ENCODE peak calls at places on chromosomes 2 and 18, in four cellular contexts. One of them, this sample, is unnamed.

GRCh38 chr2:29811378-29811777 is 110.0 kb downstream of the ALK start:
- DNase-seq in mesenchymal stem cell: no peak
- DNase-seq in neuronal stem cell: no peak
- DNase-seq in IMR-90: peak
- DNase-seq in this sample: no peak

GRCh38 chr2:11687736-11688135 is 17.7 kb upstream of the NTSR2 start:
- DNase-seq in mesenchymal stem cell: no peak
- DNase-seq in neuronal stem cell: no peak
- DNase-seq in IMR-90: no peak
- DNase-seq in this sample: no peak

GRCh38 chr2:84768840-84769239 is 112.0 kb downstream of the TRABD2A start:
- DNase-seq in mesenchymal stem cell: no peak
- DNase-seq in neuronal stem cell: no peak
- DNase-seq in IMR-90: no peak
- DNase-seq in this sample: no peak

GRCh38 chr18:68843467-68844089 is 45.7 kb downstream of the CCDC102B start:
- DNase-seq in mesenchymal stem cell: no peak
- DNase-seq in neuronal stem cell: no peak
- DNase-seq in IMR-90: peak
- DNase-seq in this sample: no peak

GRCh38 chr2:5077479-5078089 is 614.6 kb upstream of the SOX11 start:
- DNase-seq in mesenchymal stem cell: no peak
- DNase-seq in neuronal stem cell: no peak
- DNase-seq in IMR-90: no peak
- DNase-seq in this sample: no peak

GRCh38 chr18:79248495-79249078 is 147.1 kb upstream of the NFATC1 start:
- DNase-seq in mesenchymal stem cell: peak
- DNase-seq in neuronal stem cell: no peak
- DNase-seq in IMR-90: peak
- DNase-seq in this sample: no peak

GRCh38 chr2:165391791-165392190 is 77.7 kb upstream of the CSRNP3 start:
- DNase-seq in mesenchymal stem cell: no peak
- DNase-seq in neuronal stem cell: no peak
- DNase-seq in IMR-90: no peak
- DNase-seq in this sample: no peak

GRCh38 chr2:211045025-211045424 is 488.6 kb downstream of the CPS1 start:
- DNase-seq in mesenchymal stem cell: no peak
- DNase-seq in neuronal stem cell: no peak
- DNase-seq in IMR-90: no peak
- DNase-seq in this sample: no peak

GRCh38 chr2:163348843-163349395 is 386.9 kb downstream of the FIGN start:
- DNase-seq in mesenchymal stem cell: peak
- DNase-seq in neuronal stem cell: peak
- DNase-seq in IMR-90: peak
- DNase-seq in this sample: no peak

GRCh38 chr2:105744909-105745853 is at the start of gene NCK2:
- DNase-seq in mesenchymal stem cell: peak
- DNase-seq in neuronal stem cell: peak
- DNase-seq in IMR-90: peak
- DNase-seq in this sample: no peak

GRCh38 chr2:174761837-174762236 is 2.4 kb downstream of the CHRNA1 start:
- DNase-seq in mesenchymal stem cell: peak
- DNase-seq in neuronal stem cell: no peak
- DNase-seq in IMR-90: peak
- DNase-seq in this sample: no peak

GRCh38 chr2:30235859-30236535 is 4.7 kb downstream of the LBH start:
- DNase-seq in mesenchymal stem cell: no peak
- DNase-seq in neuronal stem cell: no peak
- DNase-seq in IMR-90: no peak
- DNase-seq in this sample: peak

GRCh38 chr2:134327367-134327766 is 73.5 kb downstream of the MGAT5 start:
- DNase-seq in mesenchymal stem cell: peak
- DNase-seq in neuronal stem cell: no peak
- DNase-seq in IMR-90: peak
- DNase-seq in this sample: no peak

GRCh38 chr2:129181433-129181832 is 798.0 kb upstream of the RAB6C start:
- DNase-seq in mesenchymal stem cell: no peak
- DNase-seq in neuronal stem cell: no peak
- DNase-seq in IMR-90: no peak
- DNase-seq in this sample: no peak

GRCh38 chr18:45522371-45522770 is 92.9 kb upstream of the SLC14A2 start:
- DNase-seq in mesenchymal stem cell: peak
- DNase-seq in neuronal stem cell: no peak
- DNase-seq in IMR-90: peak
- DNase-seq in this sample: no peak

GRCh38 chr2:196987654-196988364 is 61.3 kb upstream of the PGAP1 start:
- DNase-seq in mesenchymal stem cell: peak
- DNase-seq in neuronal stem cell: no peak
- DNase-seq in IMR-90: peak
- DNase-seq in this sample: no peak

GRCh38 chr2:74502720-74503505 is 3.5 kb upstream of the LBX2 start:
- DNase-seq in mesenchymal stem cell: peak
- DNase-seq in neuronal stem cell: no peak
- DNase-seq in IMR-90: peak
- DNase-seq in this sample: peak

GRCh38 chr2:164757934-164758695 is 83.5 kb downstream of the COBLL1 start:
- DNase-seq in mesenchymal stem cell: peak
- DNase-seq in neuronal stem cell: no peak
- DNase-seq in IMR-90: peak
- DNase-seq in this sample: no peak

GRCh38 chr2:108182489-108182888 is 57.3 kb upstream of the SULT1C3 start:
- DNase-seq in mesenchymal stem cell: peak
- DNase-seq in neuronal stem cell: no peak
- DNase-seq in IMR-90: no peak
- DNase-seq in this sample: peak

GRCh38 chr2:65869286-65869685 is 436.9 kb upstream of the SPRED2 start:
- DNase-seq in mesenchymal stem cell: no peak
- DNase-seq in neuronal stem cell: no peak
- DNase-seq in IMR-90: no peak
- DNase-seq in this sample: no peak

GRCh38 chr2:86225581-86225980 is 26.3 kb downstream of the MRPL35 start:
- DNase-seq in mesenchymal stem cell: no peak
- DNase-seq in neuronal stem cell: no peak
- DNase-seq in IMR-90: no peak
- DNase-seq in this sample: no peak

GRCh38 chr2:113692698-113693428 is 63.6 kb downstream of the SLC35F5 start:
- DNase-seq in mesenchymal stem cell: no peak
- DNase-seq in neuronal stem cell: no peak
- DNase-seq in IMR-90: no peak
- DNase-seq in this sample: no peak

GRCh38 chr2:234203135-234203984 is 152.9 kb downstream of the SPP2 start:
- DNase-seq in mesenchymal stem cell: peak
- DNase-seq in neuronal stem cell: no peak
- DNase-seq in IMR-90: peak
- DNase-seq in this sample: no peak

GRCh38 chr2:101500860-101501259 is 25.9 kb upstream of the RFX8 start:
- DNase-seq in mesenchymal stem cell: no peak
- DNase-seq in neuronal stem cell: no peak
- DNase-seq in IMR-90: peak
- DNase-seq in this sample: no peak

GRCh38 chr18:73666772-73667171 is 480.9 kb downstream of the FBXO15 start:
- DNase-seq in mesenchymal stem cell: no peak
- DNase-seq in neuronal stem cell: no peak
- DNase-seq in IMR-90: no peak
- DNase-seq in this sample: no peak

GRCh38 chr2:184598313-184599053 is at the start of gene ZNF804A:
- DNase-seq in mesenchymal stem cell: peak
- DNase-seq in neuronal stem cell: peak
- DNase-seq in IMR-90: peak
- DNase-seq in this sample: peak

GRCh38 chr2:105873721-105874120 is 129.0 kb downstream of the NCK2 start:
- DNase-seq in mesenchymal stem cell: peak
- DNase-seq in neuronal stem cell: peak
- DNase-seq in IMR-90: peak
- DNase-seq in this sample: no peak

GRCh38 chr2:65199194-65199593 is 28.4 kb upstream of the ACTR2 start:
- DNase-seq in mesenchymal stem cell: no peak
- DNase-seq in neuronal stem cell: no peak
- DNase-seq in IMR-90: no peak
- DNase-seq in this sample: no peak

GRCh38 chr2:32291746-32292145 is 14.0 kb downstream of the YIPF4 start:
- DNase-seq in mesenchymal stem cell: no peak
- DNase-seq in neuronal stem cell: no peak
- DNase-seq in IMR-90: no peak
- DNase-seq in this sample: no peak

GRCh38 chr2:223047260-223047761 is 4.7 kb upstream of the KCNE4 start:
- DNase-seq in mesenchymal stem cell: peak
- DNase-seq in neuronal stem cell: no peak
- DNase-seq in IMR-90: peak
- DNase-seq in this sample: no peak

GRCh38 chr2:205686231-205687017 is 4.1 kb downstream of the NRP2 start:
- DNase-seq in mesenchymal stem cell: peak
- DNase-seq in neuronal stem cell: no peak
- DNase-seq in IMR-90: peak
- DNase-seq in this sample: peak
- H3K14ac ChIP-seq in mesenchymal stem cell: no peak
- H3K14ac ChIP-seq in neuronal stem cell: no peak
- H3K14ac ChIP-seq in IMR-90: peak
- H3K14ac ChIP-seq in this sample: peak

DNA sequence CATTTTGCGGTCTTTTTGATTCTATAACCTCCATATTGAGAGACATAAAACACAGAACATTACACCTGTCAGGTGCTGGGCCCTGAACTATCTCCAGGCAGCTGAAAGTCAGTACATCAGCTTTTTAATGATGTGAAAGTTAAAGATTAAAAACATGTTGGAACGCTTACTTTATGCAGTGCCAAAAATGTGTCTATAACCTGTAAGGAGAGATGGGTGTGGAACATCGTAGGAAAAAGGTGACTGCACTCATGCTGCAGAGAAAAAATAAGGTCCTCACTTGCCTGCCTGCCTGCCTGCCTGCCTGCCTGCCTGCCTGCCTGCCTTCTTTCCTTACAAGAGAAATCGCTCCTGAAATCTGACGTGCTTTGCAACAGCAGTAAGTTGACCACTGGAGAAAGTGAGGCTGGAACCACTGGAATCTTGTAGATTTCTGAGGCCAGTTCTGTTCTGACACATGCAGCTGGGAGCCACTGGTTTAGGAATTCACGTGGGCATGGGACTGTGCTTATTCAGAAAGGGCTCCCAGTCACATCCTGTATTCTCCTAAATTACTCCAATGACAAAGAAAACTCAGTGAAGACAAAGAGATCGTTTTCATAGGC is 34.1 kb downstream of the BCL11A start:
- DNase-seq in mesenchymal stem cell: peak
- DNase-seq in neuronal stem cell: no peak
- DNase-seq in IMR-90: peak
- DNase-seq in this sample: no peak
- H2BK5ac ChIP-seq in mesenchymal stem cell: no peak
- H2BK5ac ChIP-seq in neuronal stem cell: no peak
- H2BK5ac ChIP-seq in IMR-90: no peak
- H2BK5ac ChIP-seq in this sample: no peak

DNA sequence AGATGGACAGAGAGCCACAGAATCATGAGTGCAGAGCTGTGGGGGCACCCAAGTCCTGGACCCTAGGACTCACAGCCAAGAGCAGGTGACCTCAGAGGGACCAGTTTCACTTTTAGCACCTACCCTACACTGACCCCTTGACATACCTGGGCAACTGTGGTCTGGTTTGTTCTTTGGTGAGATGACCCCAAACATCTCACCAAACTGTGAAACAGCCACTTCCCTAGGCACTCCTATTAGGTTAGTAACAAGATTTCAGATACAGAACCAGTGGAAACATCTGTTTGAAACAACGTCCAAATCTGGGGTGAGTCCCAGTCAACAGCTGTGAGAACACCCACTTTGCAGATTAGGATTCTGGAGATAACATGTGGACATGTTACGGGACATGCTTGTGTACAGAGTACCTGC is 1.9 kb upstream of the ZFP36L2 start:
- DNase-seq in mesenchymal stem cell: peak
- DNase-seq in neuronal stem cell: no peak
- DNase-seq in IMR-90: no peak
- DNase-seq in this sample: no peak
- H3K14ac ChIP-seq in mesenchymal stem cell: no peak
- H3K14ac ChIP-seq in neuronal stem cell: no peak
- H3K14ac ChIP-seq in IMR-90: peak
- H3K14ac ChIP-seq in this sample: no peak

GRCh38 chr18:58581265-58581664 is 47.6 kb downstream of the ALPK2 start:
- DNase-seq in mesenchymal stem cell: peak
- DNase-seq in neuronal stem cell: no peak
- DNase-seq in IMR-90: peak
- DNase-seq in this sample: peak
- H2BK5ac ChIP-seq in mesenchymal stem cell: no peak
- H2BK5ac ChIP-seq in neuronal stem cell: no peak
- H2BK5ac ChIP-seq in IMR-90: peak
- H2BK5ac ChIP-seq in this sample: no peak

DNA sequence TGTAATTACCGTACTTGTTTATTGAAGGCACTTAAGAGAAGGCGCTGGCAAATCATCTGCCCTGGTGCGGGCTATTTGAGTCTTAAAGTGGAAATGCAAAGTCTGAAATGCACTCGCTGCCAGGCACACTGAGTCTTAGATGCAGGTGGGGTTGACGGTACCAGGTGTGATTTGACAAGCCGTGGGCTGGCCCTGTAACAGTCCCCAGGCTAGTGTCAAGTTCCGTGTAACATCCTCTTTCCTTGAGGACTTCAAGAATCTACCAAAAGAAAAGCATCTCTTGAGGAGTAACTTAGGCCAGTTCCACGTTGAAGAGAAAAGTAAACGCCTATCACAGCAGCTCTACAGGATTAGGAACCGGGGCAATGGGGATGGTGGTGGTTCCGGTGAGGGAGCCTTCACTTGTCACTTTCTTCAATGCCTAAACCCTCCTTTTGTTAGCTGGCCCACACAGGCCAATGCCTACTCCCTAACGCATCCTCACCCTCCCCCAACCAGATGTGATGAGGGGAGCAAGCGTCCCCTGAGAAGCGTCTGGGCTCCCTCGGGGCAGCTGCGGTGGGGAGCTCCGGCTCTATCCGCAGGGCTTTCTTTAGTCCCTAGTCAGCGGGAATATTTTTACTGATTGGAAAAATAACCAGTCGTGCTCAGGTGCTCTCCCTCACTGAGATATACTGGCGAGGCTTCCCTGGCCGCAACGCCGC is 1.5 kb upstream of the UGP2 start:
- DNase-seq in mesenchymal stem cell: peak
- DNase-seq in neuronal stem cell: peak
- DNase-seq in IMR-90: no peak
- DNase-seq in this sample: no peak
- H3K14ac ChIP-seq in mesenchymal stem cell: no peak
- H3K14ac ChIP-seq in neuronal stem cell: no peak
- H3K14ac ChIP-seq in IMR-90: peak
- H3K14ac ChIP-seq in this sample: no peak

DNA sequence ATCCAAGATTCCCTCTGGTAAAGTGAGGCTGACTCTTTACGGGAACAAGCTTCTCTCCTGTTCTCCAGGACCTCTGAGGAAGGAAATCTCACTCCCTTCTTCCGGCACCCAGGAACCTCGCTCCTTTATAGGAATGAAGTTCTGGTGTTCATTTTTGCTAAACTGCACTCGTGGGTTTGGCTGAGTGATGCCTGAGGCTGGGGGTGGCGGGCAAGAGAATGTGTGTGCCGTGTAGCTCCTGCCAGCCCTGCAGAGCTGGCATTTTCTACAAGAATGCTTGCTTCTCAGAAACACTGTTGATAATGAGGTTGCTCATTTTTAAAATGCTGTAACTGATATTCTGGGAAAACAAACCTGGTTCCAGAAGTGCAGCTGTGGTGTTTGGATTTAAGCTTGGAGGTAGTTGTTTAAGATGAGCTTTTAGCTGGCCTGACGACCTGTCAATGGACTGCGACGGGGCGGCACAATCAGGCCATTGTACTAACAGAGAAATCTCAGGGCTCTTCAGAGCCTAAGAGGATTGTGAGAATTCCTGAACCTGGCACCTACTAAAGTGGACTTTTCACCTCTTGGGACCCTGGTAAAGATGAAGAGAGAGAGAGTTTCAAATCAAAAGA is 511.9 kb upstream of the TNP1 start:
- DNase-seq in mesenchymal stem cell: no peak
- DNase-seq in neuronal stem cell: peak
- DNase-seq in IMR-90: no peak
- DNase-seq in this sample: no peak
- H2BK5ac ChIP-seq in mesenchymal stem cell: no peak
- H2BK5ac ChIP-seq in neuronal stem cell: no peak
- H2BK5ac ChIP-seq in IMR-90: peak
- H2BK5ac ChIP-seq in this sample: no peak